ENCODE peak calls at places on chromosomes 13 and 19, in six cellular contexts. One of them, this sample, is unnamed.

GRCh38 chr19:3145909-3146676 is 10.3 kb downstream of the GNA15 start:
- DNase-seq in coronary artery: no peak
- DNase-seq in left ventricle myocardium inferior: peak
- DNase-seq in breast epithelium: no peak
- DNase-seq in heart left ventricle: peak
- DNase-seq in nephron progenitor cell: no peak
- DNase-seq in this sample: no peak

GRCh38 chr19:49869009-49869483 is 1.7 kb upstream of the PNKP start:
- DNase-seq in coronary artery: no peak
- DNase-seq in left ventricle myocardium inferior: no peak
- DNase-seq in breast epithelium: no peak
- DNase-seq in heart left ventricle: no peak
- DNase-seq in nephron progenitor cell: peak
- DNase-seq in this sample: no peak

GRCh38 chr19:49362048-49362925 is at the start of gene TEAD2:
- DNase-seq in coronary artery: peak
- DNase-seq in left ventricle myocardium inferior: peak
- DNase-seq in breast epithelium: no peak
- DNase-seq in heart left ventricle: peak
- DNase-seq in nephron progenitor cell: peak
- DNase-seq in this sample: no peak

GRCh38 chr13:21671793-21672680 is 1.2 kb downstream of the FGF9 start:
- DNase-seq in coronary artery: no peak
- DNase-seq in left ventricle myocardium inferior: no peak
- DNase-seq in breast epithelium: no peak
- DNase-seq in heart left ventricle: no peak
- DNase-seq in nephron progenitor cell: peak
- DNase-seq in this sample: no peak

GRCh38 chr13:86585826-86586225 is 786.6 kb upstream of the SLITRK6 start:
- DNase-seq in coronary artery: no peak
- DNase-seq in left ventricle myocardium inferior: peak
- DNase-seq in breast epithelium: no peak
- DNase-seq in heart left ventricle: no peak
- DNase-seq in nephron progenitor cell: no peak
- DNase-seq in this sample: no peak

GRCh38 chr13:78431328-78431727 is 172.0 kb downstream of the POU4F1 start:
- DNase-seq in coronary artery: no peak
- DNase-seq in left ventricle myocardium inferior: no peak
- DNase-seq in breast epithelium: no peak
- DNase-seq in heart left ventricle: no peak
- DNase-seq in nephron progenitor cell: no peak
- DNase-seq in this sample: no peak

GRCh38 chr19:40632311-40633036 is 31.3 kb downstream of the LTBP4 start:
- DNase-seq in coronary artery: no peak
- DNase-seq in left ventricle myocardium inferior: no peak
- DNase-seq in breast epithelium: no peak
- DNase-seq in heart left ventricle: no peak
- DNase-seq in nephron progenitor cell: no peak
- DNase-seq in this sample: no peak

GRCh38 chr13:25688524-25688923 is 316.8 kb downstream of the ATP8A2 start:
- DNase-seq in coronary artery: no peak
- DNase-seq in left ventricle myocardium inferior: no peak
- DNase-seq in breast epithelium: no peak
- DNase-seq in heart left ventricle: no peak
- DNase-seq in nephron progenitor cell: no peak
- DNase-seq in this sample: no peak

GRCh38 chr19:30253581-30253996 is 118.6 kb upstream of the ZNF536 start:
- DNase-seq in coronary artery: no peak
- DNase-seq in left ventricle myocardium inferior: no peak
- DNase-seq in breast epithelium: no peak
- DNase-seq in heart left ventricle: no peak
- DNase-seq in nephron progenitor cell: no peak
- DNase-seq in this sample: no peak

GRCh38 chr13:44335463-44335862 is 38.2 kb upstream of the SERP2 start:
- DNase-seq in coronary artery: no peak
- DNase-seq in left ventricle myocardium inferior: no peak
- DNase-seq in breast epithelium: no peak
- DNase-seq in heart left ventricle: no peak
- DNase-seq in nephron progenitor cell: no peak
- DNase-seq in this sample: no peak

GRCh38 chr19:51398096-51398704 is 7.8 kb upstream of the C19orf84 start:
- DNase-seq in coronary artery: no peak
- DNase-seq in left ventricle myocardium inferior: no peak
- DNase-seq in breast epithelium: no peak
- DNase-seq in heart left ventricle: no peak
- DNase-seq in nephron progenitor cell: no peak
- DNase-seq in this sample: no peak

GRCh38 chr19:19040417-19040816 is 7.0 kb downstream of the ARMC6 start:
- DNase-seq in coronary artery: no peak
- DNase-seq in left ventricle myocardium inferior: peak
- DNase-seq in breast epithelium: no peak
- DNase-seq in heart left ventricle: no peak
- DNase-seq in nephron progenitor cell: no peak
- DNase-seq in this sample: peak

GRCh38 chr19:19820774-19821315 is 705 bp downstream of the ZNF506 start:
- DNase-seq in coronary artery: no peak
- DNase-seq in left ventricle myocardium inferior: no peak
- DNase-seq in breast epithelium: no peak
- DNase-seq in heart left ventricle: no peak
- DNase-seq in nephron progenitor cell: no peak
- DNase-seq in this sample: no peak

DNA sequence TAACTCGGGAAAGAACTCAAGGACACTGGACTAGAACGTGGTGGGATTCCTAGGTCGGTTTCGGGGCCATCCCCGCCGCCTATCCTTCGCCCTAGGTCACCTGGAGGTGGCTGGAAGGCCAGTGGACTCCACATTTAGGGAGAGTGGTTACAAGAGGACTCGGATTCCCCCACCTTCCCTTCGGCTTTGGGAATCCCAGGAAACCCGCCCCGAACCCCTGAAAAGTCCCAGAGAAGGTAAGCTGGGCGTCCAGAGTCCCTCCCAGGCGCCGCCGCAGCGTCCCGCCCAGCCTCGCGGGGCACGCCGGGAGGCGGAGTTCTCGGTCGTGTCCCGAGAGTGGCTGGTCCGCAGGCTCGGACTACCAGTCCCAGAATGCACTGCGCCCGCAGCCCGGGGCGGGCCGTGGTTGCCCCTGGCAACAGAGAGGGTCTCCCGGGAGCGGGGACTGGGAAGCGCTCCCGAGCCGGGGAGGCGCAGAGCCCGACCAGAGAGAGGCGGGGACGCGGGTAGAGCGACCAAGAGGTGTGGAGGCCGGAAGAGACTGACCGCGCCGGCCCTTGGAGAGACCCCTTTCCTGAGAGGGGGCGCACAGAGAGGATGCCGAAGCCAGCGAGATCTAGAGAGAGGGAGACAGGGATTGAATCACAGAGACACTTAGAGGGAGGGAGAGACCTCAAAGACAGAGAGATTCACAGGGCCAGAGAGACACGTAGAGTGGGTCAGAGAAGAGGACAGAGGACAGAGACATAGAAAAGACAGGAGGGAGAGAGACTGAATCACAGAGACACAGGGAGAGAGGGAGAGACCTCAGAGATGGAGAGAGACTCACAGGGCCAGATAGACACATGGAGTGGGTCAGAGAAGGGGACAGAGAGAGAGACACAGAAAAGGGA is 2.6 kb upstream of the PRKCG start:
- DNase-seq in coronary artery: peak
- DNase-seq in left ventricle myocardium inferior: peak
- DNase-seq in breast epithelium: peak
- DNase-seq in heart left ventricle: peak
- DNase-seq in nephron progenitor cell: peak
- DNase-seq in this sample: peak
- TF ChIP-seq CTCF in coronary artery: no peak
- TF ChIP-seq CTCF in left ventricle myocardium inferior: no peak
- TF ChIP-seq CTCF in breast epithelium: no peak
- TF ChIP-seq CTCF in heart left ventricle: no peak
- TF ChIP-seq CTCF in nephron progenitor cell: no peak
- TF ChIP-seq CTCF in this sample: no peak

DNA sequence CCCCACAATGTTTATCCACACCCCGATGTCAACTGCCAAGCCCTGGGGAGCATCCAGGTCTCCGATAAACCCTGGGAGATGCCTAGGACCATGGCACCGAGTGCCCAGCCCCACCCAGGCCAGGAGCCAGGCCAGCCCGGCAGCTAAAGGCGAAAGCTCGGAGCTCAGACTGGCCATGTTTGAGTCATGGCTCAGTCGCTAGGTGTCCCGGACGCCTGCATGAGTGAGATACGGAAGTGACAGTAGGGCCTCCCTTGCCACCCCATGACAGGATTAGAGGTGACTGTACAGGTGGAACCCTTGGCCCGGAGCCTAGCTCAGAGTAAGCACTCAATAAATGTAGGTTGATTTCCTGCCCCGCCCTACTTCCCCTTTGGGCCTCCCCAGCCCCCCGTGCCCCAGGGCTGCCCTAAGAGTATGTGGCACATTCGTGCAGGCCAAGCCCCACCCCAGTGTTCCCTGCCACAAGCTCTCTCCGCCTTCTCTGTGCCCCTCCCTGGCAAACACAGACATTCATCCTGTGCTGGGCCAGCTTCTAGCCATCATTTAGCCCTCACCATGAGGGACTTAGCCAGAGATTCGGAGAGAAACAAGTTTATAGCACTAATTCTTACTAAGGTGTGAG is 5.8 kb upstream of the TPM4 start:
- DNase-seq in coronary artery: peak
- DNase-seq in left ventricle myocardium inferior: peak
- DNase-seq in breast epithelium: peak
- DNase-seq in heart left ventricle: peak
- DNase-seq in nephron progenitor cell: no peak
- DNase-seq in this sample: peak
- TF ChIP-seq CTCF in coronary artery: no peak
- TF ChIP-seq CTCF in left ventricle myocardium inferior: no peak
- TF ChIP-seq CTCF in breast epithelium: no peak
- TF ChIP-seq CTCF in heart left ventricle: no peak
- TF ChIP-seq CTCF in nephron progenitor cell: no peak
- TF ChIP-seq CTCF in this sample: no peak

DNA sequence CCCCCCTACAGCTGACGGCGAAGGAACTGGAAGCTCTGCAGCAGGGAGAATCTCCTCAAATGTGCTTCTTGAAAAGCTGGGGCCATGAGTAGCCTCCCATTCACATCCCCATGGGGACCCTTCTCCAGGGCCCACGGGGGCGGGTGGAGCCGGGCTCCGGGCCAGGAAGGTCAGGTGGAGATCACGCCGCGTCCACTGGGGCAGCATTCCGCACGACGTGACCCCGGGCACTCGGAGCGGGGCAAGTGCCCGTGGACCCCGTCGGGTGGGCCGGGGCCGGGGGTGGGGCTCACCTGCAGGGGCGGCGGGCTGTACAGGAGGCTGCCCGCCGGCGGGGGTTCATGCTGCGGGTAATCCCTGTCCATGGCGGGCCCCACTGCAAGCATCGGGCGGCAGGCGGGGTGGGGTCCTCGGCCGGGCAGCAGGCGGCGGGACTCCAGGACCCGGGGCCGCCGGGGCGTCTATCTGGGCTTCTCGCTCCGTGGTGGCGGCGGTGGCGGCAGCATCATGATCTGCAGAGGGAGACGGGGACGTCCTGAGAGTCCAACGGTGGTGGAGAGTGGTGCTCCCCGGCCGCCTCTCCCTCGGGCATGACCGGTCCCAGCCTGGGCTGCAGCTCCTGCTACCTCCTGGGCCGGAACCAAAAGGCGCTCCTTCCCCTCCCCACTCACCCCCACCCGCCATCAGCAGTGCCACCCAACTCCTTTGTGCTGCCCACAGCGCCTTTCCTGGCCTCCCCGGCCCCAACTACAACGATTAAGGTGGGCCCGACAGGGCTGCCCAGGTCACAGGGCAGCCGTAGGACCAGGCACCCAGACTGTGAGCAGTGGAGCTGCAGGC is 20.0 kb downstream of the SBNO2 start:
- DNase-seq in coronary artery: no peak
- DNase-seq in left ventricle myocardium inferior: no peak
- DNase-seq in breast epithelium: no peak
- DNase-seq in heart left ventricle: no peak
- DNase-seq in nephron progenitor cell: no peak
- DNase-seq in this sample: no peak
- TF ChIP-seq CTCF in coronary artery: no peak
- TF ChIP-seq CTCF in left ventricle myocardium inferior: no peak
- TF ChIP-seq CTCF in breast epithelium: no peak
- TF ChIP-seq CTCF in heart left ventricle: no peak
- TF ChIP-seq CTCF in nephron progenitor cell: no peak
- TF ChIP-seq CTCF in this sample: no peak

DNA sequence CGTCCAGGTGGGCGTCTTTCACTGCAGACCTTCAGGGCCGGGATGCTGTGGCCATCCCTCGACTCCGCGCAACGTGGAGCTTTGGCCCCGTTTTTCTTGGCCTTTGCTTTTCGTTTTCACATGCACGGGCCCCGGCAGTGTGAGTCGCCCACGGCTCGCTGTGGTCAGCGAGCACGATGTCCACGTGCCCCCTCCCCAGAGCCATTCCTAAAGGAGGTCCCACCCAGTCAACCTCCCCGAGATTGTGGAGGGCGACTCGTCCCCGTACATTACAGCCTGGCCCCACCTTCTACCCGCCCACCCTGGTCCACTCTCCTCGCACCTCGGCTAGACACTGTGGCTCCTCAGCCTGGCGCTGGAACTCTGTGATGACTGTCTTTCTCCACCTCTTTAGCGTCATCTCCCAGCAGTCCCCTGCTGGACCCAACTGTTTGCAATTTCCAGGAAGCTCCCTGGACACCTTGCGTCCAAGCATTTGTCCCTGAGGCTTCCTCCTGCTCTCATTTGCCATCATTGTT is 405 bp downstream of the ZNF446 start:
- DNase-seq in coronary artery: no peak
- DNase-seq in left ventricle myocardium inferior: no peak
- DNase-seq in breast epithelium: no peak
- DNase-seq in heart left ventricle: no peak
- DNase-seq in nephron progenitor cell: no peak
- DNase-seq in this sample: peak
- TF ChIP-seq CTCF in coronary artery: no peak
- TF ChIP-seq CTCF in left ventricle myocardium inferior: no peak
- TF ChIP-seq CTCF in breast epithelium: no peak
- TF ChIP-seq CTCF in heart left ventricle: no peak
- TF ChIP-seq CTCF in nephron progenitor cell: no peak
- TF ChIP-seq CTCF in this sample: no peak

DNA sequence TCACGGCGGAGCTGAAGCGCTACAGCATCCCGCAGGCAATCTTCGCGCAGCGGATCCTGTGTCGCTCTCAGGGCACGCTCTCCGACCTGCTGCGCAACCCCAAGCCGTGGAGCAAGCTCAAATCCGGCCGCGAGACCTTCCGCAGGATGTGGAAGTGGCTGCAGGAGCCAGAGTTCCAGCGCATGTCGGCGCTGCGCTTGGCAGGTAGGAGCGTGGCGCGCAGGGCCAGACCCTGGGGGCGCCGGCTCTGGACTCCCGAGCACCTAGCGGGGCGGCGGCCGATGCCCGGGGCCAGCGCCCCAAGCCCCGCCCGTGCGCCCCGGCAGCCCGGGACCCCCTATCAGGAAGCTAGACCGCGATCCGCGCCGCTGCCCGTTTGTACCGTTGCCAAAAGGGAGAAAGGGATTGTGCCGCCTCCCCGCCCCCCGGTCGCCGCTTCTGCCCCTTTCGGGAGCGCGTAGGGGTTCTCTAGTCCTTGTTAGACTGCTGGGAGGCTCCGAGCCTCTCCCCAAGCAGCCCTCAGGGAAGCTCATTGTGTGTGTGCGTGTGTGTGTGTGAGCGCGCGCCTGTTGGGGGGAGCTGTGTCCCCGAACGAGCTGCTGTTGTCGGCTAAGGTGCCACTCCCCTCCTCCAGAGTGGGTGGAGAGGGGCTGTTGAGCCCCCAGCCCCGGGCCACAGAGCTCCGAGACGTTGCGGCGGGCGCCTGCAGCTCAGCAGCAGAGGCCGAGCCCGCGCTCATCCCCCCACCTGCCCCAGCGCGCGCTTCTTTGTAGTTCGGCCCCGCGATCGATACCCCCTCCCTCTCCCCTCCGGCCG is 1.6 kb downstream of the ONECUT3 start:
- DNase-seq in coronary artery: no peak
- DNase-seq in left ventricle myocardium inferior: no peak
- DNase-seq in breast epithelium: no peak
- DNase-seq in heart left ventricle: no peak
- DNase-seq in nephron progenitor cell: no peak
- DNase-seq in this sample: no peak
- TF ChIP-seq CTCF in coronary artery: no peak
- TF ChIP-seq CTCF in left ventricle myocardium inferior: no peak
- TF ChIP-seq CTCF in breast epithelium: no peak
- TF ChIP-seq CTCF in heart left ventricle: no peak
- TF ChIP-seq CTCF in nephron progenitor cell: no peak
- TF ChIP-seq CTCF in this sample: no peak